ENCODE peak calls at places on chromosome 15, in ten cellular contexts. U, P, M, L, B, D, A, Z, T and I are unnamed samples.

GRCh38 chr15:92683511-92683834 is 27.9 kb upstream of the FAM174B start:
- DNase-seq in U (peak; percentile 88), P (peak; percentile 88), M (peak; percentile 48), L (no peak), B (peak; percentile 55), D (peak; percentile 41), A (no peak), Z (no peak), T (peak; percentile 69), I (no peak)

GRCh38 chr15:90560229-90560771 is 30.6 kb downstream of the CRTC3 start:
- DNase-seq in U (no peak), P (peak; percentile 48), M (no peak), L (no peak), B (peak; percentile 78), D (no peak), A (no peak), Z (peak; percentile 57), T (peak; percentile 99), I (no peak)

GRCh38 chr15:93997071-93997658 is 234.2 kb upstream of the MCTP2 start:
- DNase-seq in U (no peak), P (peak; percentile 21), M (peak; percentile 26), L (no peak), B (peak; percentile 34), D (peak; percentile 20), A (no peak), Z (peak; percentile 11), T (peak; percentile 18), I (peak; percentile 21)

GRCh38 chr15:82882250-82882928 is 70.1 kb downstream of the HOMER2 start:
- DNase-seq in U (no peak), P (no peak), M (no peak), L (no peak), B (no peak), D (no peak), A (no peak), Z (no peak), T (no peak), I (no peak)

GRCh38 chr15:79431636-79432344 is at the start of gene MINAR1:
- DNase-seq in U (peak; percentile 47), P (peak; percentile 75), M (peak; percentile 44), L (no peak), B (peak; percentile 79), D (peak; percentile 54), A (no peak), Z (peak; percentile 43), T (no peak), I (no peak)

GRCh38 chr15:101541501-101542292 is 52.2 kb upstream of the PCSK6 start:
- DNase-seq in U (peak; percentile 22), P (no peak), M (no peak), L (no peak), B (no peak), D (no peak), A (no peak), Z (no peak), T (no peak), I (no peak)

GRCh38 chr15:71802770-71803169 is 7.6 kb upstream of the NR2E3 start:
- DNase-seq in U (peak; percentile 81), P (peak; percentile 47), M (no peak), L (no peak), B (peak; percentile 39), D (no peak), A (no peak), Z (no peak), T (no peak), I (no peak)

GRCh38 chr15:77642019-77642418 is 9.3 kb upstream of the LINGO1 start:
- DNase-seq in U (no peak), P (no peak), M (no peak), L (no peak), B (no peak), D (no peak), A (no peak), Z (no peak), T (no peak), I (no peak)

GRCh38 chr15:82178061-82178460 is 84.5 kb downstream of the EFL1 start:
- DNase-seq in U (no peak), P (no peak), M (no peak), L (no peak), B (no peak), D (no peak), A (no peak), Z (peak; percentile 67), T (peak; percentile 59), I (no peak)

DNA sequence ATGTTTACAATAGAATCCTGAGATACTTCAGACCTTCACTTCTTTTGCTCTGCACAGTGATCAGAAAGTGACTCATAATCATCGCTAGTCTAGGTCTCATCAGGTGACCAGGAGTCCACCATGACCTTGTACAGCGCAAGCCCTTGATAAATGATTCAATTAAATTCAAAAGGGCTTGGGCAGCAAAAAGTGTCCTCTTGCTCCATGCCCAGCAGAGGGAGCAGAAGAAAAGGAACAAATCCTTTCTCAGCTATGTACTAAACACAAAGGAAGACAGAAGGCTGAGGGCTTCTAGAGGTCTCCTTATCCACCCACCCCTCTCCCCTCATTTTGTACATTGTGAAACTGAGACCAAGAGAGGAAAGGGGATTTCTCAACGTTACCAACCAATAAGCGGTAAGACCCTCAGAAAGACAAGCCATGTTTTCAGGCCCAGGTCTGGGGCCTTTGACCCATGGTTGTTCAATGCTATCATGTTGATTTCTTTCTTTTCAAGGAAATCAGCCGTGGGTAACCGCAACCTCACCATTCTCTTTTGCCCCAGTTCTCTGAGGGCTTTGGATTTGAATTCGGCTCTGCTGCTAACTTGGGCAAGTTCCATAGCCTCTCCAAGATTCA is 74.8 kb downstream of the AQP9 start:
- DNase-seq in U (no peak), P (peak; percentile 62), M (peak; percentile 53), L (no peak), B (peak; percentile 52), D (no peak), A (no peak), Z (peak; percentile 40), T (no peak), I (peak; percentile 5)
- TF ChIP-seq CTCF in U (peak; percentile 67), P (peak; percentile 65), M (peak; percentile 51), L (peak; percentile 38), B (peak; percentile 69), D (peak; percentile 70), A (no peak), Z (peak; percentile 24), T (peak; percentile 75), I (peak; percentile 46)

GRCh38 chr15:35914573-35914972 is 368.6 kb upstream of the DPH6 start:
- DNase-seq in U (no peak), P (no peak), M (no peak), L (no peak), B (no peak), D (no peak), A (no peak), Z (no peak), T (no peak), I (no peak)

GRCh38 chr15:35910227-35910626 is 364.3 kb upstream of the DPH6 start:
- DNase-seq in U (no peak), P (no peak), M (no peak), L (no peak), B (no peak), D (no peak), A (no peak), Z (no peak), T (no peak), I (no peak)

GRCh38 chr15:35911052-35911780 is 365.3 kb upstream of the DPH6 start:
- DNase-seq in U (no peak), P (no peak), M (no peak), L (no peak), B (no peak), D (no peak), A (no peak), Z (no peak), T (no peak), I (no peak)

GRCh38 chr15:35909414-35909813 is 363.4 kb upstream of the DPH6 start:
- DNase-seq in U (no peak), P (no peak), M (no peak), L (no peak), B (no peak), D (no peak), A (no peak), Z (no peak), T (no peak), I (no peak)

DNA sequence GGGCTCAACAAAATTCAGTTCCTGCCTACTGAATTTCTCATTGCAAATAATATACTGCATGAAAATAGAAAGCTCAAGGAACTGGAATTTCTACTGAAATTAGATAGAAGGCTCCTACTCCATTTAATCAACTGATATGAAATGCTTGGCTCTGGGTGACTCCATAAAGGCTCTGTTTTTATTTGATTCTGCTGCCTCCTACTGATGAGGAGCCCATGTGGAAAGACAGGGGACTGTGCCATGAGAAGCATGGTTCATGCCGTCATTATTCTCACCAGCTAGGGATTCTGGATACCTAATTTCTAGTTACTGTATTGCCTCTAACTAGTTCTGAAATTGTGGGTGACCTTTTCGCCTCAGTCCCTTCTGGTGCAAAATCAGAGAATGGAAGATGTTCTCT is 366.2 kb upstream of the DPH6 start:
- DNase-seq in U (no peak), P (no peak), M (no peak), L (no peak), B (no peak), D (no peak), A (no peak), Z (peak; percentile 5), T (no peak), I (no peak)
- TF ChIP-seq CTCF in U (peak; percentile 43), P (peak; percentile 8), M (no peak), L (no peak), B (peak; percentile 43), D (no peak), A (no peak), Z (no peak), T (no peak), I (no peak)

GRCh38 chr15:75025102-75025501 is 1.7 kb downstream of the PPCDC start:
- DNase-seq in U (no peak), P (no peak), M (no peak), L (no peak), B (no peak), D (no peak), A (no peak), Z (no peak), T (no peak), I (peak; percentile 43)

GRCh38 chr15:75024102-75024636 is 779 bp downstream of the PPCDC start:
- DNase-seq in U (no peak), P (peak; percentile 15), M (no peak), L (no peak), B (peak; percentile 17), D (no peak), A (no peak), Z (peak; percentile 30), T (no peak), I (peak; percentile 63)

GRCh38 chr15:75022808-75023193 is 589 bp upstream of the PPCDC start:
- DNase-seq in U (no peak), P (no peak), M (no peak), L (no peak), B (no peak), D (no peak), A (no peak), Z (no peak), T (no peak), I (no peak)

GRCh38 chr15:75025548-75026260 is 2.3 kb downstream of the PPCDC start:
- DNase-seq in U (no peak), P (no peak), M (no peak), L (no peak), B (no peak), D (no peak), A (no peak), Z (no peak), T (no peak), I (no peak)

GRCh38 chr15:75023194-75024101 is at the start of gene PPCDC:
- DNase-seq in U (peak; percentile 97), P (peak; percentile 98), M (peak; percentile 98), L (peak; percentile 98), B (peak; percentile 97), D (peak; percentile 94), A (peak; percentile 95), Z (peak; percentile 93), T (peak; percentile 91), I (peak; percentile 97)
- TF ChIP-seq CTCF in U (no peak), P (no peak), M (no peak), L (no peak), B (no peak), D (no peak), A (no peak), Z (no peak), T (no peak), I (no peak)

GRCh38 chr15:73305331-73306211 is 63.2 kb downstream of the HCN4 start:
- DNase-seq in U (peak; percentile 74), P (peak; percentile 83), M (peak; percentile 64), L (peak; percentile 49), B (peak; percentile 84), D (peak; percentile 45), A (no peak), Z (peak; percentile 75), T (peak; percentile 38), I (peak; percentile 45)
- TF ChIP-seq CTCF in U (peak; percentile 87), P (peak; percentile 87), M (peak; percentile 54), L (peak; percentile 23), B (peak; percentile 74), D (peak; percentile 76), A (no peak), Z (peak; percentile 83), T (peak; percentile 67), I (peak; percentile 77)